ENCODE peak calls at places on chromosomes 3 and 15, in eight cellular contexts. Y is activated CD4-positive, alpha-beta T cell treated with anti-CD3 and anti-CD28 coated beads for 24 hours; U is stimulated activated CD4-positive, alpha-beta T cell treated with anti-CD3 and anti-CD28 coated beads, Interleukin-2, amount 100 ng/mL, for 24 hours; H is WTC11; V is fibroblast of lung; D is mucosa of descending colon; F is aorta; G is lung. Q is an unnamed sample.
A peak's percentile ranks its signal among the peaks of the same experiment; 100 is the strongest.

GRCh38 chr15:65368300-65368617 is 9.5 kb downstream of the IGDCC3 start:
- DNase-seq in Y (no peak), U (no peak), H (peak; percentile 69), V (no peak), D (no peak), F (no peak), G (no peak), Q (peak; percentile 88)

GRCh38 chr15:56165234-56165633 is 78.4 kb downstream of the RFX7 start:
- DNase-seq in Y (no peak), U (no peak), H (no peak), V (no peak), D (no peak), F (no peak), G (no peak), Q (no peak)

GRCh38 chr15:38930851-38931572 is 366.4 kb upstream of the RASGRP1 start:
- DNase-seq in Y (no peak), U (no peak), H (no peak), V (peak; percentile 57), D (no peak), F (no peak), G (no peak), Q (no peak)

GRCh38 chr3:138068046-138068445 is 47.4 kb downstream of the DZIP1L start:
- DNase-seq in Y (no peak), U (no peak), H (no peak), V (no peak), D (no peak), F (no peak), G (no peak), Q (peak; percentile 23)

GRCh38 chr3:187567741-187568140 is 102.5 kb downstream of the SST start:
- DNase-seq in Y (no peak), U (no peak), H (no peak), V (no peak), D (no peak), F (no peak), G (no peak), Q (peak; percentile 19)

GRCh38 chr15:64024172-64025050 is 21.9 kb downstream of the DAPK2 start:
- DNase-seq in Y (no peak), U (no peak), H (peak; percentile 29), V (no peak), D (no peak), F (no peak), G (no peak), Q (peak; percentile 52)

GRCh38 chr15:72778796-72779195 is 4.8 kb downstream of the ADPGK start:
- DNase-seq in Y (no peak), U (no peak), H (no peak), V (no peak), D (no peak), F (no peak), G (no peak), Q (no peak)

GRCh38 chr15:40939909-40940801 is 11.0 kb downstream of the DLL4 start:
- DNase-seq in Y (no peak), U (no peak), H (no peak), V (no peak), D (no peak), F (no peak), G (no peak), Q (no peak)

Q was measured in H7.